ENCODE peak calls at places on chromosomes 13 and 19, in seven cellular contexts. A is AG04450; G is activated naive CD8-positive, alpha-beta T cell treated with anti-CD3 and anti-CD28 coated beads for 36 hours; D is PC-3; V is psoas muscle; U is effector memory CD4-positive, alpha-beta T cell; Z is iris pigment epithelial cell. N is an unnamed sample.
A peak's percentile ranks its signal among the peaks of the same experiment; 100 is the strongest.

GRCh38 chr19:11339254-11340098 is at the start of gene RAB3D:
- DNase-seq in A (peak; percentile 63), G (peak; percentile 83), D (peak; percentile 95), U (peak; percentile 60), Z (peak; percentile 85), V (peak; percentile 90), N (peak; percentile 84)

GRCh38 chr19:45505151-45505995 is 1.9 kb upstream of the VASP start:
- DNase-seq in D (no peak), A (no peak), G (no peak), V (no peak), Z (peak; percentile 59), U (no peak), N (peak; percentile 32)

GRCh38 chr19:49430678-49431329 is 5.6 kb downstream of the GFY start:
- DNase-seq in U (no peak), G (peak; percentile 38), D (no peak), A (no peak), V (no peak), Z (no peak), N (peak; percentile 38)

GRCh38 chr19:56400485-56400884 is 3.6 kb upstream of the ZNF583 start:
- DNase-seq in A (no peak), V (no peak), G (no peak), Z (no peak), D (no peak), U (no peak), N (no peak)

GRCh38 chr13:94683426-94683825 is 28.9 kb downstream of the SOX21 start:
- DNase-seq in V (no peak), U (no peak), D (no peak), Z (no peak), A (no peak), G (no peak), N (no peak)

GRCh38 chr13:101915333-101915732 is 462.9 kb downstream of the ITGBL1 start:
- DNase-seq in U (no peak), V (no peak), D (no peak), A (no peak), Z (no peak), G (no peak), N (no peak)

GRCh38 chr19:5090780-5091575 is 122.1 kb downstream of the KDM4B start:
- DNase-seq in G (no peak), V (no peak), D (no peak), U (no peak), Z (peak; percentile 26), A (no peak), N (no peak)

GRCh38 chr19:34254552-34255432 is at the start of gene GARRE1:
- DNase-seq in G (peak; percentile 88), V (peak; percentile 50), U (peak; percentile 5), Z (no peak), A (no peak), D (no peak), N (peak; percentile 45)

GRCh38 chr19:45884682-45885555 is 1.0 kb downstream of the IRF2BP1 start:
- DNase-seq in G (peak; percentile 72), U (no peak), A (no peak), V (no peak), Z (no peak), D (no peak), N (no peak)

GRCh38 chr13:105778196-105778595 is 757.3 kb downstream of the EFNB2 start:
- DNase-seq in V (no peak), G (no peak), D (no peak), A (no peak), Z (peak; percentile 86), U (no peak), N (no peak)

GRCh38 chr13:112709825-112710783 is 20.3 kb downstream of the ATP11A start:
- DNase-seq in G (no peak), V (no peak), A (no peak), D (no peak), Z (no peak), U (no peak), N (no peak)

GRCh38 chr19:1154731-1155351 is 19.2 kb downstream of the SBNO2 start:
- DNase-seq in A (peak; percentile 60), U (no peak), D (no peak), G (no peak), Z (peak; percentile 94), V (peak; percentile 95), N (peak; percentile 47)

GRCh38 chr13:112957295-112957677 is 11.7 kb upstream of the MCF2L start:
- DNase-seq in G (no peak), U (no peak), Z (no peak), D (no peak), V (no peak), A (no peak), N (no peak)

GRCh38 chr19:35135389-35135909 is 590 bp upstream of the LGI4 start:
- DNase-seq in A (no peak), U (no peak), Z (peak; percentile 54), D (peak; percentile 62), V (peak; percentile 78), G (peak; percentile 69), N (peak; percentile 86)

GRCh38 chr19:1213391-1214286 is 8.1 kb downstream of the STK11 start:
- DNase-seq in A (no peak), V (peak; percentile 80), Z (peak; percentile 90), U (peak; percentile 62), G (peak; percentile 55), D (no peak), N (no peak)

GRCh38 chr13:99218969-99219368 is 18.3 kb downstream of the UBAC2 start:
- DNase-seq in G (peak; percentile 49), U (peak; percentile 62), Z (no peak), V (no peak), A (no peak), D (no peak), N (no peak)

GRCh38 chr13:108315273-108315672 is 45.8 kb downstream of the TNFSF13B start:
- DNase-seq in D (no peak), A (no peak), G (no peak), U (no peak), Z (no peak), V (no peak), N (no peak)